ENCODE peak calls at places on chromosomes 12 and 14, in nine cellular contexts. One of them, this sample, is unnamed.

GRCh38 chr12:6226002-6226700 is 26.0 kb downstream of the CD9 start:
- DNase-seq in transverse colon: peak; percentile 63
- DNase-seq in glutamatergic neuron: no peak
- DNase-seq in choroid plexus epithelial cell: peak; percentile 61
- DNase-seq in smooth muscle cell of the brain vasculature: no peak
- DNase-seq in WTC11: no peak
- DNase-seq in neural crest cell: no peak
- DNase-seq in stimulated activated naive CD8-positive, alpha-beta T cell treated with anti-CD3 and anti-CD28 coated beads, Interleukin-15, amount 100 ng/mL, for 72 hours: no peak
- DNase-seq in putamen: peak; percentile 77
- DNase-seq in this sample: no peak

GRCh38 chr12:27015730-27016076 is 1.5 kb upstream of the TM7SF3 start:
- DNase-seq in transverse colon: no peak
- DNase-seq in glutamatergic neuron: no peak
- DNase-seq in choroid plexus epithelial cell: peak; percentile 71
- DNase-seq in smooth muscle cell of the brain vasculature: no peak
- DNase-seq in WTC11: no peak
- DNase-seq in neural crest cell: no peak
- DNase-seq in stimulated activated naive CD8-positive, alpha-beta T cell treated with anti-CD3 and anti-CD28 coated beads, Interleukin-15, amount 100 ng/mL, for 72 hours: no peak
- DNase-seq in putamen: no peak
- DNase-seq in this sample: peak; percentile 68

GRCh38 chr14:24051789-24052655 is at the start of gene CARMIL3:
- DNase-seq in transverse colon: peak; percentile 72
- DNase-seq in glutamatergic neuron: peak; percentile 81
- DNase-seq in choroid plexus epithelial cell: peak; percentile 58
- DNase-seq in smooth muscle cell of the brain vasculature: no peak
- DNase-seq in WTC11: peak; percentile 85
- DNase-seq in neural crest cell: peak; percentile 55
- DNase-seq in stimulated activated naive CD8-positive, alpha-beta T cell treated with anti-CD3 and anti-CD28 coated beads, Interleukin-15, amount 100 ng/mL, for 72 hours: peak; percentile 59
- DNase-seq in putamen: peak; percentile 77
- DNase-seq in this sample: peak; percentile 60

GRCh38 chr14:69815556-69815955 is 18.5 kb upstream of the SLC10A1 start:
- DNase-seq in transverse colon: no peak
- DNase-seq in glutamatergic neuron: no peak
- DNase-seq in choroid plexus epithelial cell: no peak
- DNase-seq in smooth muscle cell of the brain vasculature: no peak
- DNase-seq in WTC11: no peak
- DNase-seq in neural crest cell: no peak
- DNase-seq in stimulated activated naive CD8-positive, alpha-beta T cell treated with anti-CD3 and anti-CD28 coated beads, Interleukin-15, amount 100 ng/mL, for 72 hours: no peak
- DNase-seq in putamen: no peak
- DNase-seq in this sample: no peak

GRCh38 chr12:11648514-11649412 is 711 bp upstream of the ETV6 start:
- DNase-seq in transverse colon: peak; percentile 71
- DNase-seq in glutamatergic neuron: peak; percentile 66
- DNase-seq in choroid plexus epithelial cell: peak; percentile 75
- DNase-seq in smooth muscle cell of the brain vasculature: peak; percentile 59
- DNase-seq in WTC11: peak; percentile 70
- DNase-seq in neural crest cell: peak; percentile 58
- DNase-seq in stimulated activated naive CD8-positive, alpha-beta T cell treated with anti-CD3 and anti-CD28 coated beads, Interleukin-15, amount 100 ng/mL, for 72 hours: peak; percentile 75
- DNase-seq in putamen: peak; percentile 77
- DNase-seq in this sample: peak; percentile 94

GRCh38 chr12:112252184-112252583 is 126.8 kb downstream of the TRAFD1 start:
- DNase-seq in transverse colon: no peak
- DNase-seq in glutamatergic neuron: no peak
- DNase-seq in choroid plexus epithelial cell: peak; percentile 74
- DNase-seq in smooth muscle cell of the brain vasculature: no peak
- DNase-seq in WTC11: no peak
- DNase-seq in neural crest cell: no peak
- DNase-seq in stimulated activated naive CD8-positive, alpha-beta T cell treated with anti-CD3 and anti-CD28 coated beads, Interleukin-15, amount 100 ng/mL, for 72 hours: no peak
- DNase-seq in putamen: no peak
- DNase-seq in this sample: no peak

GRCh38 chr12:3962661-3963483 is 89.7 kb upstream of the PARP11 start:
- DNase-seq in transverse colon: no peak
- DNase-seq in glutamatergic neuron: no peak
- DNase-seq in choroid plexus epithelial cell: no peak
- DNase-seq in smooth muscle cell of the brain vasculature: no peak
- DNase-seq in WTC11: no peak
- DNase-seq in neural crest cell: no peak
- DNase-seq in stimulated activated naive CD8-positive, alpha-beta T cell treated with anti-CD3 and anti-CD28 coated beads, Interleukin-15, amount 100 ng/mL, for 72 hours: peak; percentile 47
- DNase-seq in putamen: no peak
- DNase-seq in this sample: no peak

GRCh38 chr14:93105362-93105761 is 10.4 kb downstream of the ITPK1 start:
- DNase-seq in transverse colon: peak; percentile 57
- DNase-seq in glutamatergic neuron: no peak
- DNase-seq in choroid plexus epithelial cell: peak; percentile 64
- DNase-seq in smooth muscle cell of the brain vasculature: no peak
- DNase-seq in WTC11: no peak
- DNase-seq in neural crest cell: no peak
- DNase-seq in stimulated activated naive CD8-positive, alpha-beta T cell treated with anti-CD3 and anti-CD28 coated beads, Interleukin-15, amount 100 ng/mL, for 72 hours: no peak
- DNase-seq in putamen: no peak
- DNase-seq in this sample: no peak

GRCh38 chr12:112517730-112518129 is 99.0 kb downstream of the PTPN11 start:
- DNase-seq in transverse colon: no peak
- DNase-seq in glutamatergic neuron: no peak
- DNase-seq in choroid plexus epithelial cell: no peak
- DNase-seq in smooth muscle cell of the brain vasculature: no peak
- DNase-seq in WTC11: no peak
- DNase-seq in neural crest cell: no peak
- DNase-seq in stimulated activated naive CD8-positive, alpha-beta T cell treated with anti-CD3 and anti-CD28 coated beads, Interleukin-15, amount 100 ng/mL, for 72 hours: no peak
- DNase-seq in putamen: no peak
- DNase-seq in this sample: no peak

GRCh38 chr14:96741151-96741977 is 55.8 kb upstream of the VRK1 start:
- DNase-seq in transverse colon: peak; percentile 49
- DNase-seq in glutamatergic neuron: peak; percentile 86
- DNase-seq in choroid plexus epithelial cell: peak; percentile 54
- DNase-seq in smooth muscle cell of the brain vasculature: no peak
- DNase-seq in WTC11: peak; percentile 79
- DNase-seq in neural crest cell: peak; percentile 85
- DNase-seq in stimulated activated naive CD8-positive, alpha-beta T cell treated with anti-CD3 and anti-CD28 coated beads, Interleukin-15, amount 100 ng/mL, for 72 hours: peak; percentile 82
- DNase-seq in putamen: peak; percentile 49
- DNase-seq in this sample: peak; percentile 21

GRCh38 chr12:31590730-31591307 is at the start of gene DENND5B:
- DNase-seq in transverse colon: peak; percentile 82
- DNase-seq in glutamatergic neuron: peak; percentile 90
- DNase-seq in choroid plexus epithelial cell: peak; percentile 75
- DNase-seq in smooth muscle cell of the brain vasculature: no peak
- DNase-seq in WTC11: peak; percentile 67
- DNase-seq in neural crest cell: peak; percentile 75
- DNase-seq in stimulated activated naive CD8-positive, alpha-beta T cell treated with anti-CD3 and anti-CD28 coated beads, Interleukin-15, amount 100 ng/mL, for 72 hours: peak; percentile 39
- DNase-seq in putamen: peak; percentile 89
- DNase-seq in this sample: peak; percentile 26

GRCh38 chr14:32300146-32300545 is 29.0 kb upstream of the AKAP6 start:
- DNase-seq in transverse colon: no peak
- DNase-seq in glutamatergic neuron: peak; percentile 71
- DNase-seq in choroid plexus epithelial cell: no peak
- DNase-seq in smooth muscle cell of the brain vasculature: no peak
- DNase-seq in WTC11: no peak
- DNase-seq in neural crest cell: no peak
- DNase-seq in stimulated activated naive CD8-positive, alpha-beta T cell treated with anti-CD3 and anti-CD28 coated beads, Interleukin-15, amount 100 ng/mL, for 72 hours: no peak
- DNase-seq in putamen: no peak
- DNase-seq in this sample: no peak

GRCh38 chr12:110903511-110903910 is 16.9 kb downstream of the MYL2 start:
- DNase-seq in transverse colon: no peak
- DNase-seq in glutamatergic neuron: no peak
- DNase-seq in choroid plexus epithelial cell: no peak
- DNase-seq in smooth muscle cell of the brain vasculature: no peak
- DNase-seq in WTC11: no peak
- DNase-seq in neural crest cell: no peak
- DNase-seq in stimulated activated naive CD8-positive, alpha-beta T cell treated with anti-CD3 and anti-CD28 coated beads, Interleukin-15, amount 100 ng/mL, for 72 hours: no peak
- DNase-seq in putamen: no peak
- DNase-seq in this sample: no peak

GRCh38 chr12:40227447-40227846 is 2.6 kb downstream of the LRRK2 start:
- DNase-seq in transverse colon: no peak
- DNase-seq in glutamatergic neuron: no peak
- DNase-seq in choroid plexus epithelial cell: no peak
- DNase-seq in smooth muscle cell of the brain vasculature: no peak
- DNase-seq in WTC11: no peak
- DNase-seq in neural crest cell: no peak
- DNase-seq in stimulated activated naive CD8-positive, alpha-beta T cell treated with anti-CD3 and anti-CD28 coated beads, Interleukin-15, amount 100 ng/mL, for 72 hours: no peak
- DNase-seq in putamen: no peak
- DNase-seq in this sample: no peak

GRCh38 chr12:53816360-53817020 is 64.7 kb upstream of the CISTR start:
- DNase-seq in transverse colon: no peak
- DNase-seq in glutamatergic neuron: no peak
- DNase-seq in choroid plexus epithelial cell: no peak
- DNase-seq in smooth muscle cell of the brain vasculature: no peak
- DNase-seq in WTC11: no peak
- DNase-seq in neural crest cell: no peak
- DNase-seq in stimulated activated naive CD8-positive, alpha-beta T cell treated with anti-CD3 and anti-CD28 coated beads, Interleukin-15, amount 100 ng/mL, for 72 hours: no peak
- DNase-seq in putamen: no peak
- DNase-seq in this sample: no peak

GRCh38 chr12:95547522-95548055 is 3.7 kb downstream of the USP44 start:
- DNase-seq in transverse colon: no peak
- DNase-seq in glutamatergic neuron: no peak
- DNase-seq in choroid plexus epithelial cell: peak; percentile 36
- DNase-seq in smooth muscle cell of the brain vasculature: no peak
- DNase-seq in WTC11: no peak
- DNase-seq in neural crest cell: no peak
- DNase-seq in stimulated activated naive CD8-positive, alpha-beta T cell treated with anti-CD3 and anti-CD28 coated beads, Interleukin-15, amount 100 ng/mL, for 72 hours: no peak
- DNase-seq in putamen: no peak
- DNase-seq in this sample: no peak

GRCh38 chr12:95358111-95359083 is 115.6 kb upstream of the METAP2 start:
- DNase-seq in transverse colon: no peak
- DNase-seq in glutamatergic neuron: no peak
- DNase-seq in choroid plexus epithelial cell: peak; percentile 33
- DNase-seq in smooth muscle cell of the brain vasculature: no peak
- DNase-seq in WTC11: no peak
- DNase-seq in neural crest cell: no peak
- DNase-seq in stimulated activated naive CD8-positive, alpha-beta T cell treated with anti-CD3 and anti-CD28 coated beads, Interleukin-15, amount 100 ng/mL, for 72 hours: no peak
- DNase-seq in putamen: no peak
- DNase-seq in this sample: no peak

GRCh38 chr12:74941678-74942077 is 268.0 kb downstream of the KCNC2 start:
- DNase-seq in transverse colon: no peak
- DNase-seq in glutamatergic neuron: no peak
- DNase-seq in choroid plexus epithelial cell: no peak
- DNase-seq in smooth muscle cell of the brain vasculature: no peak
- DNase-seq in WTC11: no peak
- DNase-seq in neural crest cell: no peak
- DNase-seq in stimulated activated naive CD8-positive, alpha-beta T cell treated with anti-CD3 and anti-CD28 coated beads, Interleukin-15, amount 100 ng/mL, for 72 hours: no peak
- DNase-seq in putamen: no peak
- DNase-seq in this sample: no peak

GRCh38 chr12:99053599-99054362 is 408.7 kb downstream of the APAF1 start:
- DNase-seq in transverse colon: no peak
- DNase-seq in glutamatergic neuron: no peak
- DNase-seq in choroid plexus epithelial cell: no peak
- DNase-seq in smooth muscle cell of the brain vasculature: no peak
- DNase-seq in WTC11: no peak
- DNase-seq in neural crest cell: no peak
- DNase-seq in stimulated activated naive CD8-positive, alpha-beta T cell treated with anti-CD3 and anti-CD28 coated beads, Interleukin-15, amount 100 ng/mL, for 72 hours: no peak
- DNase-seq in putamen: peak; percentile 46
- DNase-seq in this sample: no peak

GRCh38 chr12:98587084-98587483 is 6.4 kb upstream of the SLC25A3 start:
- DNase-seq in transverse colon: no peak
- DNase-seq in glutamatergic neuron: no peak
- DNase-seq in choroid plexus epithelial cell: no peak
- DNase-seq in smooth muscle cell of the brain vasculature: no peak
- DNase-seq in WTC11: no peak
- DNase-seq in neural crest cell: no peak
- DNase-seq in stimulated activated naive CD8-positive, alpha-beta T cell treated with anti-CD3 and anti-CD28 coated beads, Interleukin-15, amount 100 ng/mL, for 72 hours: no peak
- DNase-seq in putamen: no peak
- DNase-seq in this sample: no peak

GRCh38 chr12:126507231-126507630 is 1442.0 kb downstream of the AACS start:
- DNase-seq in transverse colon: no peak
- DNase-seq in glutamatergic neuron: no peak
- DNase-seq in choroid plexus epithelial cell: no peak
- DNase-seq in smooth muscle cell of the brain vasculature: no peak
- DNase-seq in WTC11: no peak
- DNase-seq in neural crest cell: no peak
- DNase-seq in stimulated activated naive CD8-positive, alpha-beta T cell treated with anti-CD3 and anti-CD28 coated beads, Interleukin-15, amount 100 ng/mL, for 72 hours: no peak
- DNase-seq in putamen: no peak
- DNase-seq in this sample: no peak

GRCh38 chr12:122226366-122227222 is 742 bp upstream of the DIABLO start:
- DNase-seq in transverse colon: no peak
- DNase-seq in glutamatergic neuron: peak; percentile 76
- DNase-seq in choroid plexus epithelial cell: no peak
- DNase-seq in smooth muscle cell of the brain vasculature: no peak
- DNase-seq in WTC11: no peak
- DNase-seq in neural crest cell: no peak
- DNase-seq in stimulated activated naive CD8-positive, alpha-beta T cell treated with anti-CD3 and anti-CD28 coated beads, Interleukin-15, amount 100 ng/mL, for 72 hours: no peak
- DNase-seq in putamen: no peak
- DNase-seq in this sample: no peak

GRCh38 chr12:14384783-14385638 is 19.5 kb downstream of the ATF7IP start:
- DNase-seq in transverse colon: peak; percentile 54
- DNase-seq in glutamatergic neuron: peak; percentile 38
- DNase-seq in choroid plexus epithelial cell: peak; percentile 98
- DNase-seq in smooth muscle cell of the brain vasculature: peak; percentile 92
- DNase-seq in WTC11: peak; percentile 28
- DNase-seq in neural crest cell: peak; percentile 70
- DNase-seq in stimulated activated naive CD8-positive, alpha-beta T cell treated with anti-CD3 and anti-CD28 coated beads, Interleukin-15, amount 100 ng/mL, for 72 hours: peak; percentile 70
- DNase-seq in putamen: peak; percentile 73
- DNase-seq in this sample: peak; percentile 66